ENCODE peak calls at places on chromosomes 13 and 19, in seven cellular contexts. H is neuronal stem cell, L is IMR-90, C is H9, G is mesenchymal stem cell, E is H1, F is trophoblast cell. P is an unnamed sample.

GRCh38 chr13:51520524-51520923 is 63.7 kb upstream of the WDFY2 start:
- DNase-seq in H (no peak), G (peak), C (no peak), E (no peak), L (peak), F (peak), P (no peak)

GRCh38 chr13:25783480-25784081 is 268.2 kb downstream of the SHISA2 start:
- DNase-seq in G (no peak), H (no peak), C (no peak), L (no peak), F (peak), E (no peak), P (no peak)

GRCh38 chr13:96552523-96552922 is 441.8 kb downstream of the OXGR1 start:
- DNase-seq in L (no peak), G (no peak), H (no peak), F (no peak), C (no peak), E (no peak), P (no peak)

GRCh38 chr19:47263169-47263560 is 6.8 kb downstream of the CCDC9 start:
- DNase-seq in L (no peak), H (no peak), F (no peak), E (no peak), G (no peak), C (no peak), P (no peak)

GRCh38 chr19:53019684-53020083 is 6.0 kb downstream of the ERVV-1 start:
- DNase-seq in F (no peak), H (no peak), L (no peak), G (no peak), C (peak), E (peak), P (peak)

GRCh38 chr19:28727133-28727834 is 485.7 kb downstream of the UQCRFS1 start:
- DNase-seq in F (no peak), G (peak), E (peak), L (no peak), H (peak), C (peak), P (peak)

GRCh38 chr13:77338961-77339401 is 12.1 kb upstream of the MYCBP2 start:
- DNase-seq in H (no peak), E (no peak), G (no peak), C (no peak), L (no peak), F (no peak), P (no peak)

GRCh38 chr13:98444381-98444780 is 132.5 kb downstream of the STK24 start:
- DNase-seq in L (no peak), C (no peak), H (no peak), E (no peak), G (no peak), F (no peak), P (no peak)

GRCh38 chr19:3458229-3458555 is 22.1 kb downstream of the SMIM24 start:
- DNase-seq in F (no peak), G (peak), L (no peak), H (no peak), C (no peak), E (no peak), P (peak)

GRCh38 chr13:110217811-110218210 is 89.1 kb downstream of the COL4A1 start:
- DNase-seq in E (no peak), C (no peak), L (no peak), G (no peak), H (no peak), F (no peak), P (no peak)

GRCh38 chr19:18108897-18109296 is 11.3 kb downstream of the MAST3 start:
- DNase-seq in C (no peak), E (no peak), H (no peak), F (no peak), G (no peak), L (no peak), P (no peak)

GRCh38 chr13:32443111-32443510 is 15.2 kb upstream of the N4BP2L1 start:
- DNase-seq in E (no peak), G (peak), F (peak), L (peak), H (no peak), C (no peak), P (peak)

GRCh38 chr19:20423381-20424207 is 142.0 kb downstream of the ZNF737 start:
- DNase-seq in C (peak), F (peak), H (peak), G (peak), E (no peak), L (peak), P (peak)

GRCh38 chr13:110950819-110951570 is 36.1 kb upstream of the ANKRD10 start:
- DNase-seq in L (no peak), H (no peak), E (no peak), G (no peak), C (no peak), F (no peak), P (no peak)

GRCh38 chr13:99617474-99618255 is 116.4 kb downstream of the TM9SF2 start:
- DNase-seq in L (peak), E (no peak), G (peak), C (peak), F (peak), H (peak), P (peak)

GRCh38 chr19:31908486-31909255 is 436.7 kb upstream of the ZNF507 start:
- DNase-seq in H (no peak), F (no peak), G (no peak), L (no peak), E (no peak), C (no peak), P (no peak)

GRCh38 chr19:31905980-31906948 is 439.1 kb upstream of the ZNF507 start:
- DNase-seq in L (no peak), F (peak), C (no peak), H (no peak), E (no peak), G (peak), P (peak)

GRCh38 chr19:31897292-31897691 is 448.1 kb upstream of the ZNF507 start:
- DNase-seq in E (no peak), F (no peak), L (no peak), G (no peak), C (no peak), H (no peak), P (no peak)

DNA sequence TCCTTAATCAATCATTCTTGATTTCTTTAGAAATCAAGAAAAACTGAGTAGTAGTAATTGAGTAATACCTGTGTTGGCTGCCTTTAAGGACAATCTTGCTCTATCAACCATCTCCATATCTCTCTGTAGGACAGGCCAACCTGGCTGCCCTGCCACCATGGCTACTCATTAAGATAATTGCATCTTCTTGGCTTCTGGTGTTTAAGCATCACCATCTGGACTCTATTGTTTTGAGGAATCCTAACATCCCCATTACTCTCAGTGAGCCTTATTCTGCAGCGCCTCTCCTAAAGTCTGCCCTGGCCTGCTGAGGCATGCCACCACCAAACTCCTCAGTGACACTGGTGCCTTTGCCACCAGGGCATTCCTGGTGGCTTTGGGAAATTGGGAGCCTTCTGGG is 442.6 kb upstream of the ZNF507 start:
- DNase-seq in E (no peak), C (no peak), F (no peak), L (no peak), G (no peak), H (no peak), P (no peak)
- H3K4ac ChIP-seq in E (no peak), C (no peak), F (no peak), L (no peak), G (no peak), H (no peak), P (no peak)

GRCh38 chr19:10899171-10899653 is 27.9 kb downstream of the CARM1 start:
- DNase-seq in G (no peak), E (no peak), L (no peak), H (no peak), C (no peak), F (no peak), P (no peak)

GRCh38 chr19:10895920-10896319 is 24.6 kb downstream of the CARM1 start:
- DNase-seq in G (no peak), E (no peak), C (peak), L (no peak), H (no peak), F (no peak), P (peak)

GRCh38 chr19:10896851-10897526 is 25.6 kb downstream of the CARM1 start:
- DNase-seq in F (no peak), G (peak), C (no peak), H (no peak), L (peak), E (no peak), P (no peak)

GRCh38 chr19:10895363-10895762 is 24.0 kb downstream of the CARM1 start:
- DNase-seq in F (no peak), L (no peak), E (no peak), G (no peak), H (no peak), C (no peak), P (no peak)

DNA sequence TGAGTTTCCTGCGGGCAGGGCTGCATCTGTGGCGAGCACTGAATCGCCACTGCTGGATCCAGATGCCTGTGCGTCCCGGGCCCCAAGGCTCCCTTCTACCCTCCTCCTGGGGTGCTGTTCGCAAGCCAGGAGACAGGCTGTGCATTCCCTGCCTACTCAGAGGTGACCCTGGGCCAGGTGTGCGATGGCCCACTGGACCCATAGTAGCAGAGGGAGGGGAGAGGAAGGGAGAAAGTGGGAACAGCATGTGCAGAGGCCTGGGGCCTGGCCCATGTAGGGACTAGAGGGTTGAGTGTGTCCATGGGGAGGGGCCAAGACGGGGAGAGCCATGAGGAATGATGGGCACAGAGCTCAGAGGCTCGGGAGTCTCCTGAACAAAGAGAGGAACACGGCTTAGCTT is 27.3 kb downstream of the CARM1 start:
- DNase-seq in G (no peak), C (no peak), E (no peak), H (no peak), L (no peak), F (no peak), P (no peak)
- H3K4ac ChIP-seq in G (no peak), C (no peak), E (no peak), H (peak), L (no peak), F (peak), P (no peak)

DNA sequence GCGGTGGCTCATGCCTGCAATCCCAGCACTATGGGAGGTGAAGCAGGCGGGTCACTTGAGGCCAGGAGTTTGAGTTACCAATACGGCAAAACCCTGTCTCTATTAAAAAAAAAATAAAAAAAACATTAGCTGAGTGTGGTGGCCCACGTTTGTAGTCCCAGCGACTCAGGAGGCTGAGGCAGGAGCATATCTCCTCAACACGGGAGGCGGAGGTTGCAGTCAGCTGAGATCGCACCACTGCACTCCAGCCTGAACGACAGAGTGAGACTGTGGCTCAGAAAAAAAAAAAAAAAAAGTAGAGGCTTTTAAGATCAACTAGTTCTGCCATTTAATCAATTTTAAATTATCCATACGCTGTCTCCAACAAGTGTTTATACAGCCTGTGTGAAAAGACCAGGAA is 1130.3 kb downstream of the PCDH9 start:
- DNase-seq in L (no peak), H (no peak), C (no peak), F (no peak), G (no peak), E (no peak), P (no peak)
- H3K4ac ChIP-seq in L (no peak), H (no peak), C (no peak), F (no peak), G (no peak), E (no peak), P (no peak)

GRCh38 chr13:91242652-91243051 is 104.8 kb upstream of the MIR17HG start:
- DNase-seq in L (no peak), H (no peak), E (no peak), G (peak), F (no peak), C (no peak), P (no peak)

GRCh38 chr13:91241249-91241648 is 106.2 kb upstream of the MIR17HG start:
- DNase-seq in F (no peak), G (no peak), L (no peak), C (no peak), H (no peak), E (no peak), P (no peak)

GRCh38 chr13:91248249-91248648 is 99.2 kb upstream of the MIR17HG start:
- DNase-seq in F (no peak), C (no peak), H (no peak), G (no peak), E (no peak), L (no peak), P (no peak)

GRCh38 chr13:91247768-91248167 is 99.7 kb upstream of the MIR17HG start:
- DNase-seq in F (peak), C (no peak), G (peak), H (peak), L (no peak), E (no peak), P (no peak)

DNA sequence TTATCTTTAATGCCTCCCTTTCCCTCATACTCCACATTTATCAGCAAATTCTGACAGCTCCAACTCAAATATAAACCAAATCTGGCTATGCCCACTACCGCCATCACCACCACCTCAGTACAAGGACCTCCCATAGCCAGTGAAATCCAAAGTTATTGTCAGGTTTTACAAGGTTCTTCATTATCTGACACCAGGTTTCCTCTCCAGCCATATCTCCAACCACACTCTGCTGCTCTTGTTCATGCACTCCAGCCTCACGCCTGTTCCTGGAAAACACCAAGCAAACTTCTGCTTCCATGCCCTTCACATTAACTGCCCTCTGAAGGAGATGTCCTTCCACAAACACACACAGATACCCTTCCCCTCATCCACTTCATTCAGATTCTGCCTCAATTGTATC is 102.2 kb upstream of the MIR17HG start:
- DNase-seq in G (no peak), L (no peak), F (no peak), E (no peak), H (no peak), C (no peak), P (no peak)
- H3K4ac ChIP-seq in G (no peak), L (no peak), F (peak), E (no peak), H (no peak), C (no peak), P (no peak)

DNA sequence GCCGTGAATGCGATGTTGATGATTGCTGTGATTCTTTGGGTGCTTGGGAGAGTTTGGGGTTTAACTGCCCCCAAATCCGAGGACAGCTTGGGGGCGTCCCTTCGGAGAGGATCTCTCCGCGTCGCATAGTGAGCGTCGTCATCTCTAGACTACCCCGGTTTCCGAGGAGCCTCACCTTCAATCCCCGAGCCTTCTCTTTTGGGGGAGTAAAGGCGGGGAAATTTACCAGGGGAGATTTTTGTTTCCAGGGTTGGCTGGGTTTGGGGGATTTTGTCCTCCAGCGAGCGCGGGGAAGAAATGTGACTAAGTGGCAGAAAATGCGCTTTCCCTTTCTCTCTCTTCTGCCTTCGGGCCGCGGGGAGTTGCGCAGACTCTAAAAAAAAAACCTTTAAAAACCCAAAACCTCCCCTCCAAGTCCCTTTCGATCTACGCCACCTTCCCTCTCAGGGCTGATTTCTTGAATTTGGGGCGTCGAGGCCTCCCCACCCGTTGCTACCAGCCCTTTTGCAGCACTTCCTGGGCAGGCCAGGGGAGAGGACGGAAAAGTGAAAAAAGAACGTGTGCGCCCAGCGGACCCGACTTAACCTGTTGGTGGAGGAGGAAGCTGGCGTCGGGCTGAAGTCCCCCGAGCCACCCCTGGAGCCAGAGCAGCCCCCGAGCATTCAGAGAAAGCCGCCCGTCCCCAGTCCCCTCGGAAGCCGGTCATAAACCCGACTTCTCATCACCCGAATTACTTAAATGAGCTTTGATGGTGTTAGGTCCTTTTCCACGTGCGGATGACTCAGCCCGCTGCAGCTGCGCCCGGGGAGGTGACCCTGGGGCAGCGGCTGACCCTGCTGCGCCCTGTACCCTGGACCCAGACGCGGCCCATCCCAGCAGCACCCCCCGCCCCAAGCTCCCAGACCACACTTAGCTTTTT is 17.7 kb downstream of the NFIX start:
- DNase-seq in C (peak), H (no peak), E (no peak), L (peak), G (peak), F (peak), P (peak)
- H3K4ac ChIP-seq in C (no peak), H (no peak), E (no peak), L (peak), G (no peak), F (no peak), P (no peak)

GRCh38 chr13:27264181-27264580 is 6.4 kb upstream of the RASL11A start:
- DNase-seq in C (no peak), E (no peak), F (no peak), G (peak), L (peak), H (no peak), P (no peak)
- H3K4ac ChIP-seq in C (no peak), E (no peak), F (no peak), G (no peak), L (no peak), H (no peak), P (no peak)

DNA sequence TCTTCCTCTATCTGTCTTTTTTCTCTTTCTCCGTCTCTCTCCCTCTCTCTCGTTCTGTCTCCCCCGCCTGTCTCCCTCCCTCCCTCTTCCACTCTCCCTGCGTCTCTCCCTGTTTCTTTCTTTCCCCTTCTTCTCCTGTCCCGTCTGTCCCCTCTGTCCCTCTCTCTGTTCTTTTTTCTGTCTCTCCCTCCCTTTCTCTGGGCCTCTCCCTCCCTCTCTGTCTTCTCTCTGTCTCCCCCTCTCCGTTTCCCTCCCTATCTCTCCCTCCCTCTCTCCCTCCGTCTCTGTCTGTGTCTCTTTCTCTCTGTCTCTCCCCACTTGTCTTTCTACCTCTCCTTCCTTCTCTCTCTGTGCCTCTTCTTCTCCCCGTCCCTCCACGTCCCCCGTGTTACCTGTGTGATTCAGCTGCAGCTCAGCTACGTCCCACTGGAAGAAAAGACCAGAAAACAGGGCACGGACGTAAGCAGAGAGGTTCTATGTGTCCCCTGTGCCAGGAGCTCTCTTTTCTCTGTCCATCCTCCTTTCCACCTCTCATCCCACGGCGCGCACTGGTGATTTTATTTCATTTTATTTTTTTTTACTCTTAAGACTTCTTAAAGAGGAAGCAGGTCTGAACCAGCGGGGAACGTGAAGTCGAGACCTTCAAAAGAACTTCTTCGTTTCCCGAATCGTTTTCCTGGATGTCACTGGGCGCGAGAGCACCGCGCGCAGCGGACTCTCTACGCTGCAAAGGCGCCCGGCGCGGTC is 1.1 kb downstream of the CD70 start:
- DNase-seq in C (no peak), F (no peak), L (no peak), H (no peak), G (no peak), E (no peak), P (peak)
- H3K4ac ChIP-seq in C (no peak), F (no peak), L (no peak), H (no peak), G (no peak), E (no peak), P (no peak)

DNA sequence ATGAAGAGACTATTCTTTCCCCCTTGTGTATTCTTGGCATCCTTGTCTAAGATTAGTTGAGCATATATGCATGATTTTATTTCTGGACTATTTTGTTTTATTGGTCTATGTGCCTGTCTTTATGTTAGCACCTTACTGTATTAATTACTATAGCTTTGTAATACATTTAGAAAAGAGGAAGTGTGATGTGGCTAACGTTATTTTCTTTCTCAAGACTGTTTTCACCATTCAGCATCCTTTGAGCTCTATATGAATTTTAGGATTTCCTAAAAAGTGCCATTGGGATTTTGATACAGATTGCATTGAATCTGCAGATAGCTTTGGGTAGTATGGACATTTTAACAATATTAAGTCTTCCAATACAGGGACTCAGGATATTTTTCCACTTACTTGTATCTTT is 37.5 kb upstream of the PCDH20 start:
- DNase-seq in C (no peak), H (no peak), E (no peak), L (no peak), F (no peak), G (no peak), P (no peak)
- H3K4ac ChIP-seq in C (no peak), H (no peak), E (no peak), L (no peak), F (no peak), G (no peak), P (no peak)

GRCh38 chr13:61204025-61204424 is 211.6 kb downstream of the PCDH20 start:
- DNase-seq in H (no peak), G (no peak), E (no peak), L (no peak), F (no peak), C (no peak), P (no peak)
- H3K4ac ChIP-seq in H (no peak), G (no peak), E (no peak), L (no peak), F (no peak), C (no peak), P (no peak)

P was measured in mesendoderm.